ENCODE peak calls at places on chromosomes 6 and 20, in ten cellular contexts. G is lower lobe of right lung, X is tibial artery, F is Panc1, S is fibroblast of pulmonary artery, N is mesendoderm, C is stomach, H is OCI-LY7, V is fibroblast of the aortic adventitia, A is thyroid gland. B is an unnamed sample.

GRCh38 chr6:143689852-143690251 is 12.1 kb downstream of the PHACTR2 start:
- DNase-seq in G (no peak), X (no peak), F (no peak), S (no peak), N (no peak), C (no peak), H (no peak), V (no peak), A (no peak), B (no peak)

GRCh38 chr20:24212494-24212893 is 223.9 kb upstream of the GGTLC1 start:
- DNase-seq in G (no peak), X (no peak), F (no peak), S (no peak), N (no peak), C (no peak), H (no peak), V (no peak), A (no peak), B (no peak)

GRCh38 chr20:37396520-37397075 is 50.7 kb downstream of the SRC start:
- DNase-seq in G (no peak), X (no peak), F (no peak), S (no peak), N (peak; percentile 97), C (no peak), H (no peak), V (no peak), A (no peak), B (no peak)

GRCh38 chr20:29313481-29313880 is 1944.0 kb upstream of the DEFB115 start:
- DNase-seq in G (no peak), X (no peak), F (no peak), S (no peak), N (no peak), C (no peak), H (no peak), V (no peak), A (no peak), B (no peak)

GRCh38 chr6:1774541-1774940 is 164.8 kb downstream of the FOXC1 start:
- DNase-seq in G (no peak), X (no peak), F (no peak), S (no peak), N (no peak), C (no peak), H (no peak), V (no peak), A (no peak), B (peak; percentile 42)

GRCh38 chr20:50450961-50451752 is 59.0 kb upstream of the PTPN1 start:
- DNase-seq in G (no peak), X (peak; percentile 75), F (no peak), S (peak; percentile 65), N (peak; percentile 98), C (peak; percentile 48), H (peak; percentile 48), V (peak; percentile 32), A (no peak), B (no peak)

GRCh38 chr6:10383312-10384063 is 31.4 kb downstream of the TFAP2A start:
- DNase-seq in G (no peak), X (no peak), F (no peak), S (no peak), N (no peak), C (no peak), H (no peak), V (no peak), A (no peak), B (peak; percentile 41)

GRCh38 chr6:15352884-15353283 is 107.0 kb downstream of the JARID2 start:
- DNase-seq in G (no peak), X (no peak), F (no peak), S (peak; percentile 34), N (no peak), C (no peak), H (no peak), V (peak; percentile 60), A (no peak), B (peak; percentile 68)

GRCh38 chr20:25087186-25087929 is 5.4 kb upstream of the VSX1 start:
- DNase-seq in G (no peak), X (no peak), F (no peak), S (no peak), N (no peak), C (no peak), H (no peak), V (no peak), A (no peak), B (no peak)

GRCh38 chr6:42402184-42402583 is 49.5 kb downstream of the TRERF1 start:
- DNase-seq in G (no peak), X (no peak), F (peak; percentile 43), S (peak; percentile 38), N (no peak), C (no peak), H (no peak), V (peak; percentile 27), A (no peak), B (peak; percentile 75)

GRCh38 chr6:168180548-168181011 is 101.6 kb upstream of the FRMD1 start:
- DNase-seq in G (peak; percentile 24), X (peak; percentile 12), F (no peak), S (no peak), N (no peak), C (peak; percentile 68), H (no peak), V (no peak), A (no peak), B (no peak)

GRCh38 chr6:31882344-31882743 is 3.5 kb upstream of the SLC44A4 start:
- DNase-seq in G (no peak), X (no peak), F (no peak), S (peak; percentile 21), N (no peak), C (no peak), H (no peak), V (no peak), A (no peak), B (no peak)

GRCh38 chr20:37202267-37202943 is 23.1 kb upstream of the MROH8 start:
- DNase-seq in G (no peak), X (peak; percentile 39), F (peak; percentile 46), S (peak; percentile 97), N (peak; percentile 89), C (no peak), H (peak; percentile 32), V (peak; percentile 96), A (peak; percentile 33), B (peak; percentile 87)

DNA sequence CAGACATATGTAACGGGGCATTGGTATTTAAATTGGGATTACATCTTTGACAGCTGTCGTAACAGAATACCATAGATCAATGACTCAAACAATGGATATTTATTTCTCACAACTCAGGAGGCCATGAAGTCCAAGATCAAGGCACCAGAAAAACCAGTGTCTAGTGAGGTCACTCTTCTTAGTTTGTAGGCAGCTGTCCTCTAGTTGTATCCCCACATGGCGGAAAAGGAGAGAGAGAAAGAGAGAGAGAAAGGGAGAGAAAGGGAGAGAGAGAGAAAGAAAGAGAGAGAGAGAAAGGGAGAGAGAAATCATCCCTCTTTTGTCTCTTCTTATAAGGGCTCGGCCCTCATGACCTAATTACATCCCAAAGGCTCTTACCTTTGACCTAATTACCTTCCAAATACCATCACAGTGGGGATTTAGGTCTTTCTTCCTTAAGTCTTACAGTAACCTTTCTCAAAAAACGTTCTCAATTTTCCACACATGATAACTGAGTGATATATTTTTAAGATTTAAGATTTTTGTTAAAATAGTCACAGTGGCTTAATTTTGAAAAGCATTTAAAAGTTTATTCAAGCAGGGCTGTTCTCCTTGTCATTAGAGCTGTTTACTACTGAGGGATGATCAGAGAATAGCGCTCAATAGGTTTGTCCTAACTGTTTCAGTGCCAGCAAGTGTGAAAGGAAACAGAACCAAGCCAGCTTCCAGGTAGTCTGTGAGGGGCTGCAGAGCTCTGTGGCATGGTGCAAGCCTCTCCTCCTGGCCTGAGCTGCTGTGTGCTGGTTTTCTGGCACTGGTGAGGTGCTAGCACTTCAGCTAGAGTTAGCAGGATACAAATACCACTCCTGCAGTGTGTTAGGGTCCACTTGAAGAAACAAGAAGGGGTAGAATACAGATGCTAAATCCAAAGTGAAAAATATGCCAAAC is 79.0 kb downstream of the IMPG1 start:
- DNase-seq in G (no peak), X (no peak), F (no peak), S (no peak), N (peak; percentile 25), C (no peak), H (no peak), V (no peak), A (no peak), B (no peak)
- H3K4me3 ChIP-seq in G (no peak overlapping the region), X (no peak overlapping the region), F (no peak overlapping the region), S (no peak overlapping the region), N (no peak overlapping the region), C (no peak overlapping the region), H (no peak overlapping the region), V (no peak overlapping the region), A (no peak overlapping the region), B (no peak overlapping the region)

DNA sequence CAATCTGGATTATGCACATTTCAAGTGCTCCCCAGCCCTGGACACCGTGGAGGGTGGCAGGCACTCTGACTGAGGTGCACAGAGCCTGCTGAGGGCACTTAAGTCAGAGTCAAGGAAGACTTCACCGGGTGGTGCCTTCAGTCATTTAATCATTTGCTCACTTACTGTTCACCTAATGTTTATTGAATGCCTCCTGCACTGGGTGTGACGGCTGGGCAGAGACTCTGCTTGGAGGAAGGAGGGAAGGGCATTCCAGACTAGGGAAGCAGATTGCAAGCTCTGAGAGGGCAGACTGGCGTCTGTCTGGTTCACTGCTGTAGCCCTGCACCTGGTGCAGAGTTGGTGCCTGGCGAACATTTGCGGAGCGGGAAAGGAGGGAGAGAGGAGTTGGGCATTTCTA is 54.2 kb upstream of the FAM83D start:
- DNase-seq in G (no peak), X (no peak), F (no peak), S (no peak), N (no peak), C (no peak), H (peak; percentile 36), V (no peak), A (no peak), B (no peak)
- H3K4me3 ChIP-seq in G (no peak overlapping the region), X (no peak overlapping the region), F (no peak overlapping the region), S (no peak overlapping the region), N (no peak overlapping the region), C (no peak overlapping the region), H (peak overlapping the region; percentile 56), V (no peak overlapping the region), A (no peak overlapping the region), B (no peak overlapping the region)

DNA sequence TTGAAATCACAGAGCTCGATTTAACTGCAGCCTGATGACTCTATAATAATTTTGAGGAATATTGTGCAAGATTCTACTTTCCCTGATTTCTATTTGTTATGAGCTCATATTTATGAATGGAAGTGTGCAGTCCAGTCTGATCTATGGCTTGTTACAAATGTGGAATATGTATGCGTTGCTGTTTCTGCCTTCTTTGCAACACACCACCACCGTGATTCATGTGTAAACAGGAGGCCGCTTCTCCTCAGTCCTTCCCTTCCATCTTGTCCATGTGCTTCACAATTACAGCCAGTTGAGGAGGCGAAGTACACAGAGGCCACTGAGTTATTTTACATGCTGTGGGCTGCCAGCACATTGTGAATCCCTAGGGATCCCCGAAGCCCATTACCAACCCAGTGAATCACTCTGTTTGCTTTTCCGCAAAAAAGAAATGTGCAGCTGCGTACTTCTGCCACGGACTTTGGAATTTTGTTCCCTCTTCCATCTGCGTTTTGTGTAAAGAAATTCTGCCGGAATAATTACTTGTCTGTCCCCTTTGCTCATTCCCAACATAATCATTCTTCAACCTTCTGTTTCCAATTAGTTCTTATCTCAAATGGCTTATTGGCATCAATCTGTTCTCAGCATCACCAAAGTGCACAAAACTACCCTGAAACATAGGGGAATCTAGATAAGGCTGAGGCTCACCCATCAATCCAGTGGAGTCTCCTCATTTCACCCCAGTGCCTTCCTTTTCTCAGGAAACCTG is 551.6 kb upstream of the CITED2 start:
- DNase-seq in G (no peak), X (peak; percentile 28), F (no peak), S (peak; percentile 65), N (no peak), C (no peak), H (no peak), V (peak; percentile 92), A (no peak), B (no peak)
- H3K4me3 ChIP-seq in G (no peak overlapping the region), X (no peak overlapping the region), F (no peak overlapping the region), S (no peak overlapping the region), N (no peak overlapping the region), C (no peak overlapping the region), H (no peak overlapping the region), V (no peak overlapping the region), A (no peak overlapping the region), B (no peak overlapping the region)

GRCh38 chr6:112085666-112086065 is 1.6 kb downstream of the TUBE1 start:
- DNase-seq in G (no peak), X (no peak), F (no peak), S (no peak), N (no peak), C (no peak), H (no peak), V (peak; percentile 26), A (no peak), B (no peak)
- H3K4me3 ChIP-seq in G (no peak overlapping the region), X (no peak overlapping the region), F (no peak overlapping the region), S (no peak overlapping the region), N (no peak overlapping the region), C (no peak overlapping the region), H (no peak overlapping the region), V (no peak overlapping the region), A (no peak overlapping the region), B (no peak overlapping the region)

B was measured in epithelial cell of esophagus.